ENCODE peak calls at places on chromosomes 13 and 19, in seven cellular contexts. Y is stimulated activated CD4-positive, alpha-beta T cell treated with anti-CD3 and anti-CD28 coated beads, Interleukin-2, amount 100 ng/mL, for 48 hours; L is activated CD8-positive, alpha-beta memory T cell treated with anti-CD3 and anti-CD28 coated beads for 4 hours; U is left ventricle myocardium inferior; O is kidney tubule cell; N is thoracic aorta; P is MCF 10A. C is an unnamed sample.

GRCh38 chr13:22744688-22745452 is 435.9 kb upstream of the SGCG start:
- DNase-seq in Y (no peak), U (no peak), L (no peak), P (no peak), N (no peak), O (no peak), C (no peak)

GRCh38 chr13:48181482-48182145 is 51.4 kb upstream of the ITM2B start:
- DNase-seq in O (no peak), U (no peak), N (no peak), Y (no peak), P (no peak), L (no peak), C (no peak)

GRCh38 chr19:1406818-1407661 is at the start of gene DAZAP1:
- DNase-seq in N (peak; percentile 87), Y (peak; percentile 99), U (peak; percentile 100), P (peak; percentile 99), O (peak; percentile 99), L (peak; percentile 99), C (peak; percentile 99)

GRCh38 chr19:10655457-10656312 is 1.5 kb downstream of the ILF3 start:
- DNase-seq in P (peak; percentile 29), Y (no peak), U (no peak), N (no peak), L (no peak), O (peak; percentile 41), C (peak; percentile 25)

GRCh38 chr19:13579388-13580060 is 73.2 kb upstream of the CACNA1A start:
- DNase-seq in O (no peak), Y (no peak), U (no peak), P (no peak), L (no peak), N (no peak), C (no peak)

GRCh38 chr19:42412223-42412622 is 15.0 kb downstream of the LIPE start:
- DNase-seq in Y (no peak), U (no peak), L (no peak), O (peak; percentile 10), P (no peak), N (no peak), C (peak; percentile 65)

GRCh38 chr13:47484564-47484963 is 516.5 kb downstream of the SUCLA2 start:
- DNase-seq in P (peak; percentile 61), Y (no peak), U (no peak), N (no peak), L (no peak), O (peak; percentile 36), C (no peak)

GRCh38 chr13:107348471-107348870 is 780.5 kb upstream of the ARGLU1 start:
- DNase-seq in P (peak; percentile 27), L (no peak), N (no peak), Y (no peak), O (peak; percentile 54), U (no peak), C (no peak)

GRCh38 chr19:10551698-10552301 is 8.1 kb downstream of the ATG4D start:
- DNase-seq in P (peak; percentile 72), N (no peak), O (peak; percentile 44), Y (no peak), U (no peak), L (no peak), C (no peak)

GRCh38 chr13:76830805-76831204 is 55.4 kb downstream of the KCTD12 start:
- DNase-seq in N (no peak), P (no peak), Y (no peak), L (no peak), U (no peak), O (no peak), C (no peak)

GRCh38 chr19:44374789-44375188 is 18.3 kb upstream of the ZNF112 start:
- DNase-seq in O (no peak), Y (no peak), U (no peak), N (no peak), L (no peak), P (no peak), C (no peak)

GRCh38 chr19:3576696-3577443 is 4.1 kb downstream of the HMG20B start:
- DNase-seq in U (peak; percentile 62), Y (no peak), L (no peak), P (no peak), N (no peak), O (no peak), C (peak; percentile 83)

GRCh38 chr19:38956264-38956663 is 19.3 kb downstream of the FBXO17 start:
- DNase-seq in L (no peak), U (no peak), Y (no peak), O (no peak), N (no peak), P (no peak), C (no peak)

GRCh38 chr13:110258876-110259631 is 47.9 kb downstream of the COL4A1 start:
- DNase-seq in L (no peak), N (no peak), Y (no peak), O (no peak), U (no peak), P (peak; percentile 28), C (no peak)

GRCh38 chr13:76822691-76823267 is 63.4 kb downstream of the KCTD12 start:
- DNase-seq in O (peak; percentile 63), P (peak; percentile 51), N (no peak), L (no peak), Y (no peak), U (no peak), C (no peak)

GRCh38 chr13:76969488-76970365 is 21.4 kb downstream of the ACOD1 start:
- DNase-seq in P (peak; percentile 77), L (no peak), Y (no peak), U (no peak), O (peak; percentile 50), N (no peak), C (no peak)

GRCh38 chr19:16569609-16570320 is 2.5 kb downstream of the SLC35E1 start:
- DNase-seq in O (peak; percentile 62), U (no peak), L (no peak), N (no peak), Y (no peak), P (no peak), C (no peak)

GRCh38 chr19:13420780-13421179 is 85.5 kb downstream of the CACNA1A start:
- DNase-seq in L (no peak), U (no peak), Y (no peak), N (no peak), P (no peak), O (no peak), C (no peak)

GRCh38 chr13:21043898-21044297 is 17.5 kb downstream of the LATS2 start:
- DNase-seq in P (no peak), U (no peak), Y (no peak), L (no peak), O (no peak), N (no peak), C (no peak)

GRCh38 chr19:46716013-46716671 is 772 bp downstream of the PRKD2 start:
- DNase-seq in N (no peak), L (no peak), O (no peak), U (no peak), P (peak; percentile 30), Y (peak; percentile 13), C (peak; percentile 72)

GRCh38 chr19:45455707-45456499 is 11.9 kb upstream of the FOSB start:
- DNase-seq in P (peak; percentile 98), Y (no peak), O (peak; percentile 100), N (peak; percentile 92), U (peak; percentile 85), L (no peak), C (peak; percentile 73)

GRCh38 chr13:64164435-64164834 is 2748.8 kb upstream of the PCDH20 start:
- DNase-seq in U (no peak), Y (no peak), P (no peak), L (no peak), N (no peak), O (no peak), C (no peak)

GRCh38 chr19:10752237-10752912 is 34.5 kb downstream of the DNM2 start:
- DNase-seq in U (peak; percentile 58), N (no peak), O (no peak), L (no peak), P (no peak), Y (no peak), C (no peak)

GRCh38 chr19:42634409-42635232 is 39.9 kb upstream of the CEACAM8 start:
- DNase-seq in O (peak; percentile 51), N (no peak), L (no peak), P (peak; percentile 59), U (no peak), Y (peak; percentile 55), C (no peak)

C was measured in nephron progenitor cell.